ENCODE peak calls at places on chromosomes 4 and X, in six cellular contexts. G is naive thymus-derived CD4-positive, alpha-beta T cell; Q is HS-27A; T is activated T-cell treated with anti-CD3 and anti-CD28 coated beads, Interleukin-2, amount 50 U/mL, for 48 hours; V is SHP77; Z is stimulated activated CD4-positive, alpha-beta T cell treated with anti-CD3 and anti-CD28 coated beads, Interleukin-4, amount 100 ng/mL, for 1 hour. O is an unnamed sample.

GRCh38 chr4:128573781-128574508 is 235.6 kb upstream of the JADE1 start:
- DNase-seq in G (no peak), Q (peak), T (no peak), V (no peak), Z (no peak), O (no peak)

GRCh38 chr4:16225681-16225995 is 633 bp downstream of the TAPT1 start:
- DNase-seq in G (no peak), Q (no peak), T (no peak), V (no peak), Z (no peak), O (no peak)

GRCh38 chrX:110509778-110510510 is 151.3 kb downstream of the RTL9 start:
- DNase-seq in G (no peak), Q (peak), T (no peak), V (no peak), Z (no peak), O (no peak)

GRCh38 chr4:137530176-137530575 is 2.1 kb downstream of the PCDH18 start:
- DNase-seq in G (no peak), Q (no peak), T (no peak), V (no peak), Z (no peak), O (no peak)

GRCh38 chr4:113560579-113560978 is 201.0 kb downstream of the CAMK2D start:
- DNase-seq in G (no peak), Q (no peak), T (no peak), V (no peak), Z (no peak), O (no peak)

GRCh38 chr4:7041246-7041645 is 1.9 kb upstream of the TADA2B start:
- DNase-seq in G (no peak), Q (no peak), T (no peak), V (no peak), Z (no peak), O (no peak)

GRCh38 chr4:78638324-78639172 is 87.0 kb downstream of the ANXA3 start:
- DNase-seq in G (no peak), Q (no peak), T (no peak), V (no peak), Z (no peak), O (peak)

GRCh38 chr4:1850276-1850675 is 5.7 kb downstream of the LETM1 start:
- DNase-seq in G (no peak), Q (no peak), T (no peak), V (no peak), Z (no peak), O (no peak)

GRCh38 chr4:52704133-52704532 is 45.0 kb upstream of the USP46 start:
- DNase-seq in G (no peak), Q (no peak), T (no peak), V (no peak), Z (no peak), O (no peak)

GRCh38 chr4:73885570-73886230 is 16.5 kb downstream of the CXCL1 start:
- DNase-seq in G (no peak), Q (no peak), T (no peak), V (no peak), Z (no peak), O (no peak)

GRCh38 chr4:142402925-142403324 is 443.2 kb downstream of the INPP4B start:
- DNase-seq in G (no peak), Q (no peak), T (peak), V (no peak), Z (no peak), O (no peak)

GRCh38 chr4:116925900-116926457 is 159.4 kb downstream of the TRAM1L1 start:
- DNase-seq in G (no peak), Q (no peak), T (no peak), V (no peak), Z (peak), O (no peak)

GRCh38 chr4:167150587-167150986 is 83.7 kb downstream of the SPOCK3 start:
- DNase-seq in G (no peak), Q (no peak), T (no peak), V (no peak), Z (no peak), O (no peak)

GRCh38 chrX:110568396-110568795 is 209.7 kb downstream of the RTL9 start:
- DNase-seq in G (no peak), Q (no peak), T (no peak), V (no peak), Z (no peak), O (no peak)

GRCh38 chr4:71473541-71474240 is 134.9 kb downstream of the SLC4A4 start:
- DNase-seq in G (no peak), Q (peak), T (no peak), V (no peak), Z (no peak), O (no peak)

GRCh38 chr4:6684656-6685055 is 9.0 kb upstream of the S100P start:
- DNase-seq in G (no peak), Q (no peak), T (no peak), V (no peak), Z (no peak), O (no peak)

GRCh38 chr4:74793757-74794340 is 474 bp downstream of the BTC start:
- DNase-seq in G (no peak), Q (no peak), T (no peak), V (peak), Z (no peak), O (no peak)

GRCh38 chrX:118990512-118991227 is 16.3 kb downstream of the LONRF3 start:
- DNase-seq in G (no peak), Q (no peak), T (no peak), V (no peak), Z (no peak), O (no peak)

GRCh38 chr4:22440999-22441398 is 74.9 kb downstream of the ADGRA3 start:
- DNase-seq in G (no peak), Q (no peak), T (no peak), V (no peak), Z (no peak), O (no peak)

GRCh38 chr4:152815078-152815477 is 35.3 kb downstream of the ARFIP1 start:
- DNase-seq in G (no peak), Q (no peak), T (no peak), V (no peak), Z (no peak), O (no peak)

GRCh38 chr4:101475246-101475645 is 127.9 kb upstream of the PPP3CA start:
- DNase-seq in G (no peak), Q (no peak), T (no peak), V (no peak), Z (no peak), O (no peak)

GRCh38 chr4:6193399-6193798 is 7.0 kb downstream of the JAKMIP1 start:
- DNase-seq in G (no peak), Q (no peak), T (no peak), V (no peak), Z (no peak), O (no peak)

GRCh38 chrX:42754582-42754981 is 23.4 kb downstream of the PPP1R2C start:
- DNase-seq in G (no peak), Q (no peak), T (no peak), V (no peak), Z (no peak), O (no peak)

GRCh38 chr4:125169192-125169591 is 145.6 kb upstream of the FAT4 start:
- DNase-seq in G (no peak), Q (no peak), T (no peak), V (no peak), Z (no peak), O (no peak)

GRCh38 chr4:183342541-183343533 is 20.6 kb upstream of the CLDN24 start:
- DNase-seq in G (no peak), Q (no peak), T (no peak), V (peak), Z (no peak), O (no peak)

GRCh38 chr4:176333076-176333475 is 13.3 kb downstream of the SPCS3 start:
- DNase-seq in G (no peak), Q (no peak), T (no peak), V (no peak), Z (no peak), O (peak)

GRCh38 chr4:101649790-101650450 is 140.6 kb upstream of the BANK1 start:
- DNase-seq in G (no peak), Q (no peak), T (no peak), V (no peak), Z (no peak), O (no peak)

GRCh38 chrX:150690126-150690525 is 3.1 kb upstream of the MTMR1 start:
- DNase-seq in G (no peak), Q (no peak), T (no peak), V (no peak), Z (no peak), O (no peak)

GRCh38 chrX:40434443-40434842 is 146.3 kb upstream of the ATP6AP2 start:
- DNase-seq in G (no peak), Q (no peak), T (no peak), V (no peak), Z (no peak), O (no peak)

GRCh38 chr4:121277194-121278105 is 103.4 kb downstream of the QRFPR start:
- DNase-seq in G (no peak), Q (no peak), T (no peak), V (peak), Z (no peak), O (no peak)

GRCh38 chr4:72375050-72375736 is 193.8 kb downstream of the ADAMTS3 start:
- DNase-seq in G (no peak), Q (peak), T (no peak), V (no peak), Z (no peak), O (no peak)